ENCODE peak calls at places on chromosomes 6 and 20, in ten cellular contexts. P, A, Q, C, O, L, U, H, S and R are unnamed samples.
A peak's percentile ranks its signal among the peaks of the same experiment; 100 is the strongest.

GRCh38 chr20:4329232-4329631 is 313.9 kb upstream of the RNF24 start:
- DNase-seq in C (no peak), L (no peak), Q (no peak), P (peak; percentile 21), S (no peak), U (no peak), O (no peak), A (no peak), H (no peak), R (no peak)

GRCh38 chr20:18256440-18257090 is 31.8 kb upstream of the ZNF133 start:
- DNase-seq in L (no peak), Q (no peak), U (no peak), P (peak; percentile 34), H (no peak), O (no peak), S (no peak), A (no peak), C (no peak), R (no peak)

GRCh38 chr6:127690092-127690491 is 113.1 kb downstream of the C6orf58 start:
- DNase-seq in C (peak; percentile 6), O (no peak), A (no peak), L (no peak), S (no peak), P (peak; percentile 1), Q (no peak), U (peak; percentile 55), H (no peak), R (peak; percentile 25)

GRCh38 chr6:117206951-117207687 is 58.2 kb upstream of the VGLL2 start:
- DNase-seq in L (no peak), Q (no peak), H (no peak), C (no peak), A (no peak), S (no peak), P (no peak), O (no peak), U (no peak), R (no peak)

GRCh38 chr6:131519670-131520436 is 53.2 kb upstream of the ARG1 start:
- DNase-seq in P (peak; percentile 47), Q (peak; percentile 15), H (peak; percentile 27), O (peak; percentile 23), C (peak; percentile 3), A (peak; percentile 61), S (no peak), U (peak; percentile 58), L (peak; percentile 40), R (peak; percentile 35)

GRCh38 chr20:12053348-12053747 is 135.7 kb downstream of the BTBD3 start:
- DNase-seq in C (no peak), Q (peak; percentile 19), O (no peak), S (no peak), A (peak; percentile 14), P (peak; percentile 94), H (no peak), L (no peak), U (peak; percentile 93), R (no peak)

GRCh38 chr6:62371395-62371794 is 85.4 kb upstream of the KHDRBS2 start:
- DNase-seq in C (no peak), O (no peak), P (no peak), S (no peak), L (no peak), U (no peak), Q (no peak), H (no peak), A (no peak), R (no peak)

GRCh38 chr6:29984992-29985391 is 42.7 kb downstream of the HLA-A start:
- DNase-seq in L (no peak), C (no peak), S (no peak), U (no peak), A (no peak), P (no peak), H (no peak), O (no peak), Q (no peak), R (no peak)

GRCh38 chr6:96862560-96862959 is 25.3 kb upstream of the GPR63 start:
- DNase-seq in A (no peak), O (no peak), S (no peak), U (no peak), P (no peak), L (no peak), Q (no peak), C (no peak), H (no peak), R (no peak)

GRCh38 chr20:52529856-52530255 is 338.3 kb upstream of the ZFP64 start:
- DNase-seq in U (peak; percentile 3), L (no peak), H (no peak), P (no peak), A (no peak), Q (no peak), S (no peak), C (peak; percentile 14), O (no peak), R (peak; percentile 82)

GRCh38 chr6:32845381-32845884 is 1.6 kb upstream of the PSMB8 start:
- DNase-seq in L (no peak), O (no peak), H (no peak), S (no peak), U (no peak), Q (peak; percentile 51), A (no peak), C (no peak), P (peak; percentile 65), R (no peak)

GRCh38 chr20:57153238-57153905 is 113.1 kb downstream of the BMP7 start:
- DNase-seq in H (no peak), U (no peak), O (no peak), Q (no peak), P (no peak), C (no peak), L (no peak), S (no peak), A (no peak), R (no peak)

GRCh38 chr6:91678679-91679078 is 1091.8 kb upstream of the MAP3K7 start:
- DNase-seq in H (no peak), O (no peak), C (no peak), S (no peak), Q (no peak), P (peak; percentile 17), A (no peak), L (no peak), U (no peak), R (no peak)

GRCh38 chr6:152309006-152309405 is 328.2 kb downstream of the SYNE1 start:
- DNase-seq in L (no peak), Q (no peak), S (no peak), A (no peak), O (no peak), H (no peak), C (no peak), U (no peak), P (no peak), R (no peak)